ENCODE peak calls at places on chromosome 19, in six cellular contexts. Y is adrenal gland, Z is uterus, D is astrocyte of the cerebellum, U is hepatocyte, W is cardiac fibroblast. R is an unnamed sample.
A peak's percentile ranks its signal among the peaks of the same experiment; 100 is the strongest.

GRCh38 chr19:5503598-5503997 is 48.4 kb downstream of the ZNRF4 start:
- DNase-seq in D (no peak), U (no peak), Z (no peak), Y (no peak), W (no peak), R (no peak)

GRCh38 chr19:30406220-30406944 is 34.2 kb downstream of the ZNF536 start:
- DNase-seq in D (no peak), Z (no peak), W (no peak), Y (peak; percentile 45), U (peak; percentile 61), R (no peak)

GRCh38 chr19:44789943-44790467 is 12.3 kb downstream of the CBLC start:
- DNase-seq in W (no peak), D (no peak), U (peak; percentile 2), Z (no peak), Y (no peak), R (no peak)

GRCh38 chr19:46303702-46304397 is 7.0 kb downstream of the HIF3A start:
- DNase-seq in D (no peak), Z (peak; percentile 56), W (peak; percentile 66), Y (peak; percentile 51), U (peak; percentile 86), R (no peak)

GRCh38 chr19:1465191-1466016 is 13.6 kb downstream of the C19orf25 start:
- DNase-seq in D (no peak), U (peak; percentile 85), W (peak; percentile 59), Y (no peak), Z (no peak), R (no peak)

GRCh38 chr19:33719366-33720154 is 77.1 kb upstream of the KCTD15 start:
- DNase-seq in U (no peak), W (no peak), Y (no peak), Z (no peak), D (no peak), R (no peak)

GRCh38 chr19:30799854-30800755 is 427.9 kb downstream of the ZNF536 start:
- DNase-seq in D (no peak), Z (no peak), W (peak; percentile 10), U (peak; percentile 62), Y (peak; percentile 36), R (no peak)

GRCh38 chr19:277581-278165 is 13.5 kb downstream of the PLPP2 start:
- DNase-seq in Z (no peak), W (peak; percentile 50), U (peak; percentile 66), Y (no peak), D (no peak), R (no peak)

GRCh38 chr19:50791594-50792245 is 1.5 kb downstream of the ACP4 start:
- DNase-seq in U (no peak), W (no peak), D (no peak), Z (no peak), Y (no peak), R (no peak)

GRCh38 chr19:10114651-10115391 is 3.3 kb downstream of the P2RY11 start:
- DNase-seq in Y (no peak), U (no peak), D (no peak), W (no peak), Z (no peak), R (no peak)

GRCh38 chr19:1455002-1455335 is 5.0 kb downstream of the APC2 start:
- DNase-seq in Y (no peak), U (no peak), Z (no peak), D (no peak), W (no peak), R (no peak)

GRCh38 chr19:29482855-29483640 is 42.7 kb upstream of the VSTM2B start:
- DNase-seq in Z (no peak), D (no peak), W (no peak), U (no peak), Y (no peak), R (no peak)

GRCh38 chr19:51727349-51727880 is 3.6 kb upstream of the HAS1 start:
- DNase-seq in D (no peak), Z (no peak), U (no peak), W (peak; percentile 63), Y (no peak), R (no peak)

GRCh38 chr19:17341845-17342244 is 4.5 kb downstream of the GTPBP3 start:
- DNase-seq in W (no peak), Y (no peak), Z (no peak), D (no peak), U (no peak), R (no peak)

GRCh38 chr19:3615524-3616135 is 9.0 kb upstream of the TBXA2R start:
- DNase-seq in U (no peak), Z (no peak), Y (no peak), W (no peak), D (no peak), R (no peak)

GRCh38 chr19:39737929-39738328 is at the start of gene CLC:
- DNase-seq in W (no peak), D (no peak), U (no peak), Y (no peak), Z (no peak), R (no peak)
- H3K4me3 ChIP-seq in W (no peak within 1 kb of the TSS), D (no peak within 1 kb of the TSS), U (no peak within 1 kb of the TSS), Y (no peak within 1 kb of the TSS), Z (no peak within 1 kb of the TSS), R (no peak within 1 kb of the TSS)

GRCh38 chr19:8361921-8362793 is 1.8 kb upstream of the ANGPTL4 start:
- DNase-seq in U (peak; percentile 90), W (peak; percentile 99), Z (peak; percentile 90), Y (peak; percentile 96), D (peak; percentile 85), R (peak; percentile 83)

GRCh38 chr19:8357007-8357521 is 6.9 kb upstream of the ANGPTL4 start:
- DNase-seq in D (no peak), Y (no peak), U (peak; percentile 21), Z (no peak), W (peak; percentile 53), R (no peak)

GRCh38 chr19:8355631-8356402 is 8.1 kb upstream of the ANGPTL4 start:
- DNase-seq in D (peak; percentile 45), Y (no peak), U (peak; percentile 53), Z (no peak), W (peak; percentile 97), R (peak; percentile 90)

GRCh38 chr19:8360196-8360595 is 3.8 kb upstream of the ANGPTL4 start:
- DNase-seq in W (no peak), Z (no peak), Y (no peak), D (no peak), U (no peak), R (no peak)

GRCh38 chr19:8358948-8359347 is 5.0 kb upstream of the ANGPTL4 start:
- DNase-seq in W (no peak), Y (no peak), D (no peak), Z (no peak), U (no peak), R (no peak)
- TF ChIP-seq CTCF in W (no peak), Y (no peak), D (no peak), Z (no peak), U (no peak), R (no peak)

GRCh38 chr19:38850976-38851621 is 1.3 kb upstream of the HNRNPL start:
- DNase-seq in Z (peak; percentile 59), D (no peak), W (no peak), U (peak; percentile 41), Y (peak; percentile 59), R (no peak)

GRCh38 chr19:38852231-38853044 is 2.7 kb upstream of the HNRNPL start:
- DNase-seq in D (no peak), Z (peak; percentile 70), W (peak; percentile 57), U (peak; percentile 66), Y (peak; percentile 77), R (no peak)

GRCh38 chr19:38851622-38852230 is 1.9 kb upstream of the HNRNPL start:
- DNase-seq in D (peak; percentile 71), Y (peak; percentile 96), W (peak; percentile 96), Z (peak; percentile 93), U (peak; percentile 99), R (peak; percentile 67)

GRCh38 chr19:38850231-38850975 is 617 bp upstream of the HNRNPL start:
- DNase-seq in U (peak; percentile 100), Y (peak; percentile 99), Z (peak; percentile 99), D (peak; percentile 100), W (peak; percentile 100), R (peak; percentile 100)

GRCh38 chr19:38853214-38853613 is 3.4 kb upstream of the HNRNPL start:
- DNase-seq in W (no peak), D (no peak), Y (no peak), U (no peak), Z (no peak), R (no peak)
- H3K4me3 ChIP-seq in W (peak overlapping the region; percentile 81), D (peak overlapping the region; percentile 79), Y (no peak overlapping the region), U (no peak overlapping the region), Z (no peak overlapping the region), R (peak overlapping the region; percentile 61)

GRCh38 chr19:23401086-23401485 is 5.8 kb upstream of the ZNF91 start:
- DNase-seq in D (no peak), W (no peak), U (no peak), Z (no peak), Y (no peak), R (no peak)

GRCh38 chr19:23403024-23403423 is 7.8 kb upstream of the ZNF91 start:
- DNase-seq in Y (no peak), W (no peak), Z (no peak), U (peak; percentile 27), D (no peak), R (no peak)

GRCh38 chr19:23402388-23402787 is 7.1 kb upstream of the ZNF91 start:
- DNase-seq in U (no peak), D (no peak), Z (no peak), W (no peak), Y (no peak), R (no peak)

GRCh38 chr19:23404676-23405075 is 9.4 kb upstream of the ZNF91 start:
- DNase-seq in W (no peak), Z (no peak), Y (no peak), U (no peak), D (no peak), R (no peak)

DNA sequence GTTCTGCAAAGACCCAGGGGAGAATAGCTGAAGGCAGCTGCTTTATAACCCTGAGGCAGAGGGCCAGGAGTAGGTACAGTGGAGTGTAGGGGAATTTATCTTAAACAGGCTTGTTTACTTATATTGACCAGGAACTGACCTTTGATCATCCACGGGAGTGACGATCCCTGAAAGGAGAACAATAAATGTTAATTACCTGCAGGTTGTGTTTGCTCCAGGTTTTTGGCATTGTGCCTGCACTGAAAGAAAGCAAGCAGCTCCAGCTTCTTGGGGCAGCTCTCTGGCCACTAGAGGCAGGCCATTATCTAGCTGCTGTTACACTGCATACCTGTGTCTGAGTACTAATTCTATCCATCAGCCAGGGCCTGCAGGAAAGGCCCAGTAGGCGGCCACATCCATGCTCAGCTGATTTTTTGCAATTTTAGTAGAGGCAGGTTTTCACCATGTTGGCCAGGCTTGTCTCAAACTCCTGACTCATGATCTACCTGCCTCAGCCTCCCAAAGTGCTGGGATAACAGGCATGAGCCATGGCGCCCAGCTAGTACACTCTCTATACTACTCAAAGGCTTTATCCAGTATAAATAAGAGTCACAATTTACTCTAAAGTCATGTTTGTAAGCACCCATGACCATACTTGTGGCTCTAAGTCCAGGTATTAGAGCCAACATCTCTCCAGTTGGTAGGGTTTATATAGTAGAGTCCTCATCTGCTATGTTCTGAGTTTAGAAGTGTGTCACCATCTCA is 8.5 kb upstream of the ZNF91 start:
- DNase-seq in D (no peak), W (no peak), Y (no peak), Z (no peak), U (peak; percentile 84), R (no peak)
- TF ChIP-seq CTCF in D (no peak), W (no peak), Y (no peak), Z (no peak), U (peak; percentile 48), R (no peak)